ENCODE peak calls at places on chromosome 14, in four cellular contexts. Y is BJ, U is NCI-H1092, I is WERI-Rb-1. N is an unnamed sample.

GRCh38 chr14:75619598-75619997 is 41.1 kb downstream of the ERG28 start:
- DNase-seq in U (no peak), Y (no peak), I (peak; percentile 42), N (no peak)

GRCh38 chr14:23365353-23366162 is 586 bp upstream of the EFS start:
- DNase-seq in I (no peak), Y (no peak), U (no peak), N (no peak)

GRCh38 chr14:101123639-101124525 is 220.4 kb upstream of the RTL1 start:
- DNase-seq in Y (no peak), I (no peak), U (no peak), N (no peak)

GRCh38 chr14:89304972-89305703 is 111.9 kb downstream of the FOXN3 start:
- DNase-seq in Y (no peak), I (no peak), U (no peak), N (no peak)

GRCh38 chr14:76876076-76876475 is 49.9 kb downstream of the LRRC74A start:
- DNase-seq in I (peak; percentile 68), Y (no peak), U (peak; percentile 47), N (peak; percentile 47)

GRCh38 chr14:71497645-71498086 is 434.6 kb upstream of the RGS6 start:
- DNase-seq in Y (no peak), U (peak; percentile 32), I (no peak), N (peak; percentile 65)

GRCh38 chr14:69101331-69101826 is 51.5 kb downstream of the DCAF5 start:
- DNase-seq in Y (peak; percentile 60), I (no peak), U (no peak), N (no peak)

GRCh38 chr14:36829547-36829946 is 167.9 kb downstream of the PAX9 start:
- DNase-seq in U (no peak), Y (no peak), I (no peak), N (no peak)

GRCh38 chr14:53526190-53526589 is 373.1 kb upstream of the DDHD1 start:
- DNase-seq in U (no peak), I (no peak), Y (no peak), N (no peak)

GRCh38 chr14:54348001-54348611 is 48.7 kb upstream of the CDKN3 start:
- DNase-seq in Y (no peak), U (peak; percentile 50), I (peak; percentile 15), N (peak; percentile 48)

GRCh38 chr14:65972891-65973290 is 513.3 kb upstream of the CCDC196 start:
- DNase-seq in U (no peak), Y (no peak), I (no peak), N (no peak)